ENCODE peak calls at places on chromosomes 4 and X, in six cellular contexts. One of them, this sample, is unnamed.

GRCh38 chrX:132277953-132278614 is 58.8 kb upstream of the RAP2C start:
- DNase-seq in astrocyte of the hippocampus: no peak
- DNase-seq in right atrium auricular region: no peak
- DNase-seq in RKO: no peak
- DNase-seq in ELR: no peak
- DNase-seq in M059J: no peak
- DNase-seq in this sample: no peak

GRCh38 chr4:42151568-42152506 is 618 bp downstream of the BEND4 start:
- DNase-seq in astrocyte of the hippocampus: peak
- DNase-seq in right atrium auricular region: no peak
- DNase-seq in RKO: no peak
- DNase-seq in ELR: peak
- DNase-seq in M059J: no peak
- DNase-seq in this sample: peak

GRCh38 chrX:1336331-1337143 is at the start of gene IL3RA:
- DNase-seq in astrocyte of the hippocampus: no peak
- DNase-seq in right atrium auricular region: no peak
- DNase-seq in RKO: no peak
- DNase-seq in ELR: no peak
- DNase-seq in M059J: no peak
- DNase-seq in this sample: peak

GRCh38 chr4:15521442-15522039 is 51.9 kb downstream of the CC2D2A start:
- DNase-seq in astrocyte of the hippocampus: peak
- DNase-seq in right atrium auricular region: no peak
- DNase-seq in RKO: no peak
- DNase-seq in ELR: no peak
- DNase-seq in M059J: no peak
- DNase-seq in this sample: no peak

GRCh38 chrX:39910651-39911050 is 187.1 kb downstream of the BCOR start:
- DNase-seq in astrocyte of the hippocampus: no peak
- DNase-seq in right atrium auricular region: no peak
- DNase-seq in RKO: no peak
- DNase-seq in ELR: no peak
- DNase-seq in M059J: no peak
- DNase-seq in this sample: no peak

GRCh38 chr4:44495136-44495535 is 46.5 kb upstream of the KCTD8 start:
- DNase-seq in astrocyte of the hippocampus: no peak
- DNase-seq in right atrium auricular region: no peak
- DNase-seq in RKO: no peak
- DNase-seq in ELR: no peak
- DNase-seq in M059J: no peak
- DNase-seq in this sample: no peak

GRCh38 chr4:84493092-84493850 is 5.8 kb downstream of the NKX6-1 start:
- DNase-seq in astrocyte of the hippocampus: peak
- DNase-seq in right atrium auricular region: no peak
- DNase-seq in RKO: no peak
- DNase-seq in ELR: no peak
- DNase-seq in M059J: no peak
- DNase-seq in this sample: no peak

GRCh38 chr4:159042097-159042605 is 60.7 kb upstream of the RAPGEF2 start:
- DNase-seq in astrocyte of the hippocampus: no peak
- DNase-seq in right atrium auricular region: no peak
- DNase-seq in RKO: no peak
- DNase-seq in ELR: no peak
- DNase-seq in M059J: no peak
- DNase-seq in this sample: no peak

GRCh38 chrX:152915541-152916241 is 17.8 kb downstream of the ZNF185 start:
- DNase-seq in astrocyte of the hippocampus: peak
- DNase-seq in right atrium auricular region: no peak
- DNase-seq in RKO: peak
- DNase-seq in ELR: peak
- DNase-seq in M059J: peak
- DNase-seq in this sample: peak

GRCh38 chr4:166459616-166460015 is 586.6 kb downstream of the TLL1 start:
- DNase-seq in astrocyte of the hippocampus: no peak
- DNase-seq in right atrium auricular region: no peak
- DNase-seq in RKO: no peak
- DNase-seq in ELR: no peak
- DNase-seq in M059J: no peak
- DNase-seq in this sample: no peak

GRCh38 chr4:20253799-20254409 is 2.2 kb downstream of the SLIT2 start:
- DNase-seq in astrocyte of the hippocampus: peak
- DNase-seq in right atrium auricular region: no peak
- DNase-seq in RKO: no peak
- DNase-seq in ELR: peak
- DNase-seq in M059J: peak
- DNase-seq in this sample: peak

GRCh38 chr4:85081196-85081595 is 114.7 kb upstream of the WDFY3 start:
- DNase-seq in astrocyte of the hippocampus: no peak
- DNase-seq in right atrium auricular region: no peak
- DNase-seq in RKO: no peak
- DNase-seq in ELR: no peak
- DNase-seq in M059J: peak
- DNase-seq in this sample: no peak

GRCh38 chrX:20173856-20174255 is 32.2 kb upstream of the EIF1AX start:
- DNase-seq in astrocyte of the hippocampus: no peak
- DNase-seq in right atrium auricular region: no peak
- DNase-seq in RKO: no peak
- DNase-seq in ELR: peak
- DNase-seq in M059J: no peak
- DNase-seq in this sample: no peak

GRCh38 chr4:146960634-146961033 is 15.0 kb upstream of the TTC29 start:
- DNase-seq in astrocyte of the hippocampus: no peak
- DNase-seq in right atrium auricular region: no peak
- DNase-seq in RKO: no peak
- DNase-seq in ELR: no peak
- DNase-seq in M059J: no peak
- DNase-seq in this sample: no peak

GRCh38 chrX:15988661-15989603 is 134.3 kb upstream of the AP1S2 start:
- DNase-seq in astrocyte of the hippocampus: peak
- DNase-seq in right atrium auricular region: no peak
- DNase-seq in RKO: peak
- DNase-seq in ELR: peak
- DNase-seq in M059J: peak
- DNase-seq in this sample: no peak

GRCh38 chrX:11398785-11399184 is 105.6 kb downstream of the AMELX start:
- DNase-seq in astrocyte of the hippocampus: no peak
- DNase-seq in right atrium auricular region: no peak
- DNase-seq in RKO: no peak
- DNase-seq in ELR: no peak
- DNase-seq in M059J: no peak
- DNase-seq in this sample: no peak

GRCh38 chr4:129059028-129059427 is 34.3 kb downstream of the SCLT1 start:
- DNase-seq in astrocyte of the hippocampus: no peak
- DNase-seq in right atrium auricular region: no peak
- DNase-seq in RKO: no peak
- DNase-seq in ELR: no peak
- DNase-seq in M059J: no peak
- DNase-seq in this sample: no peak

GRCh38 chrX:102840871-102841705 is 96.0 kb upstream of the RAB40AL start:
- DNase-seq in astrocyte of the hippocampus: peak
- DNase-seq in right atrium auricular region: no peak
- DNase-seq in RKO: peak
- DNase-seq in ELR: peak
- DNase-seq in M059J: peak
- DNase-seq in this sample: no peak

GRCh38 chr4:73723945-73724344 is 16.4 kb upstream of the CXCL8 start:
- DNase-seq in astrocyte of the hippocampus: no peak
- DNase-seq in right atrium auricular region: no peak
- DNase-seq in RKO: no peak
- DNase-seq in ELR: no peak
- DNase-seq in M059J: no peak
- DNase-seq in this sample: no peak

GRCh38 chr4:13970349-13970748 is 342.8 kb upstream of the BOD1L1 start:
- DNase-seq in astrocyte of the hippocampus: peak
- DNase-seq in right atrium auricular region: no peak
- DNase-seq in RKO: no peak
- DNase-seq in ELR: peak
- DNase-seq in M059J: peak
- DNase-seq in this sample: no peak

GRCh38 chr4:128302775-128303174 is 15.2 kb upstream of the PGRMC2 start:
- DNase-seq in astrocyte of the hippocampus: no peak
- DNase-seq in right atrium auricular region: no peak
- DNase-seq in RKO: no peak
- DNase-seq in ELR: no peak
- DNase-seq in M059J: no peak
- DNase-seq in this sample: no peak

GRCh38 chr4:4385729-4386295 is 1.1 kb upstream of the NSG1 start:
- DNase-seq in astrocyte of the hippocampus: no peak
- DNase-seq in right atrium auricular region: no peak
- DNase-seq in RKO: no peak
- DNase-seq in ELR: no peak
- DNase-seq in M059J: no peak
- DNase-seq in this sample: no peak

GRCh38 chrX:1248381-1249061 is 20.1 kb upstream of the CSF2RA start:
- DNase-seq in astrocyte of the hippocampus: no peak
- DNase-seq in right atrium auricular region: no peak
- DNase-seq in RKO: peak
- DNase-seq in ELR: peak
- DNase-seq in M059J: no peak
- DNase-seq in this sample: peak

GRCh38 chrX:110061138-110061537 is 58.2 kb downstream of the TMEM164 start:
- DNase-seq in astrocyte of the hippocampus: no peak
- DNase-seq in right atrium auricular region: no peak
- DNase-seq in RKO: no peak
- DNase-seq in ELR: no peak
- DNase-seq in M059J: peak
- DNase-seq in this sample: no peak

GRCh38 chr4:147286846-147287587 is 193.9 kb upstream of the EDNRA start:
- DNase-seq in astrocyte of the hippocampus: no peak
- DNase-seq in right atrium auricular region: no peak
- DNase-seq in RKO: no peak
- DNase-seq in ELR: no peak
- DNase-seq in M059J: no peak
- DNase-seq in this sample: no peak

GRCh38 chrX:12843061-12843667 is 23.7 kb upstream of the TLR7 start:
- DNase-seq in astrocyte of the hippocampus: no peak
- DNase-seq in right atrium auricular region: no peak
- DNase-seq in RKO: no peak
- DNase-seq in ELR: no peak
- DNase-seq in M059J: no peak
- DNase-seq in this sample: no peak

GRCh38 chrX:54786972-54787371 is 11.1 kb downstream of the ITIH6 start:
- DNase-seq in astrocyte of the hippocampus: no peak
- DNase-seq in right atrium auricular region: no peak
- DNase-seq in RKO: peak
- DNase-seq in ELR: no peak
- DNase-seq in M059J: peak
- DNase-seq in this sample: peak

GRCh38 chr4:16001484-16001858 is 38.5 kb upstream of the FGFBP2 start:
- DNase-seq in astrocyte of the hippocampus: peak
- DNase-seq in right atrium auricular region: peak
- DNase-seq in RKO: peak
- DNase-seq in ELR: peak
- DNase-seq in M059J: peak
- DNase-seq in this sample: peak

GRCh38 chr4:156346959-156347385 is 393.3 kb upstream of the CTSO start:
- DNase-seq in astrocyte of the hippocampus: peak
- DNase-seq in right atrium auricular region: no peak
- DNase-seq in RKO: no peak
- DNase-seq in ELR: no peak
- DNase-seq in M059J: no peak
- DNase-seq in this sample: no peak

GRCh38 chr4:15654556-15655222 is 468 bp downstream of the FBXL5 start:
- DNase-seq in astrocyte of the hippocampus: no peak
- DNase-seq in right atrium auricular region: peak
- DNase-seq in RKO: peak
- DNase-seq in ELR: peak
- DNase-seq in M059J: peak
- DNase-seq in this sample: peak

GRCh38 chrX:47958943-47959342 is 44.8 kb downstream of the ZNF182 start:
- DNase-seq in astrocyte of the hippocampus: no peak
- DNase-seq in right atrium auricular region: no peak
- DNase-seq in RKO: peak
- DNase-seq in ELR: peak
- DNase-seq in M059J: peak
- DNase-seq in this sample: no peak

GRCh38 chr4:38482696-38483095 is 181.3 kb upstream of the KLF3 start:
- DNase-seq in astrocyte of the hippocampus: no peak
- DNase-seq in right atrium auricular region: no peak
- DNase-seq in RKO: no peak
- DNase-seq in ELR: no peak
- DNase-seq in M059J: no peak
- DNase-seq in this sample: no peak

GRCh38 chrX:53186363-53186762 is 38.6 kb downstream of the KDM5C start:
- DNase-seq in astrocyte of the hippocampus: peak
- DNase-seq in right atrium auricular region: no peak
- DNase-seq in RKO: peak
- DNase-seq in ELR: peak
- DNase-seq in M059J: peak
- DNase-seq in this sample: no peak

GRCh38 chr4:78754872-78755271 is 21.3 kb upstream of the BMP2K start:
- DNase-seq in astrocyte of the hippocampus: no peak
- DNase-seq in right atrium auricular region: no peak
- DNase-seq in RKO: peak
- DNase-seq in ELR: peak
- DNase-seq in M059J: no peak
- DNase-seq in this sample: no peak

GRCh38 chrX:21711126-21711847 is 46.6 kb downstream of the SMPX start:
- DNase-seq in astrocyte of the hippocampus: peak
- DNase-seq in right atrium auricular region: no peak
- DNase-seq in RKO: no peak
- DNase-seq in ELR: no peak
- DNase-seq in M059J: no peak
- DNase-seq in this sample: no peak

GRCh38 chr4:106080376-106080775 is 185.1 kb downstream of the NPNT start:
- DNase-seq in astrocyte of the hippocampus: no peak
- DNase-seq in right atrium auricular region: no peak
- DNase-seq in RKO: no peak
- DNase-seq in ELR: no peak
- DNase-seq in M059J: no peak
- DNase-seq in this sample: no peak

GRCh38 chr4:86594559-86595425 is 677 bp downstream of the PTPN13 start:
- DNase-seq in astrocyte of the hippocampus: peak
- DNase-seq in right atrium auricular region: peak
- DNase-seq in RKO: no peak
- DNase-seq in ELR: peak
- DNase-seq in M059J: peak
- DNase-seq in this sample: peak